ENCODE peak calls at places on chromosomes 3 and 15, in seven cellular contexts. S is fibroblast of mammary gland, Y is stomach, R is left ventricle myocardium inferior, J is A549, H is body of pancreas, F is GM23338. D is an unnamed sample.

GRCh38 chr3:177037241-177037640 is 160.0 kb downstream of the TBL1XR1 start:
- DNase-seq in H (no peak), Y (no peak), F (no peak), R (no peak), J (no peak), S (peak), D (no peak)

GRCh38 chr3:45773714-45774449 is 22.5 kb downstream of the SLC6A20 start:
- DNase-seq in H (no peak), F (no peak), S (no peak), J (no peak), Y (no peak), R (no peak), D (no peak)

GRCh38 chr3:134666885-134667284 is 16.1 kb upstream of the KY start:
- DNase-seq in F (no peak), H (no peak), J (no peak), Y (no peak), S (no peak), R (no peak), D (no peak)

GRCh38 chr15:35925634-35926380 is 379.8 kb upstream of the DPH6 start:
- DNase-seq in Y (no peak), J (no peak), R (no peak), S (peak), H (no peak), F (no peak), D (no peak)

GRCh38 chr3:46655271-46655670 is 38.2 kb downstream of the ALS2CL start:
- DNase-seq in H (no peak), Y (no peak), F (no peak), S (peak), R (no peak), J (no peak), D (no peak)

GRCh38 chr15:69537085-69537484 is 84.5 kb downstream of the RPLP1 start:
- DNase-seq in R (no peak), Y (no peak), F (peak), S (no peak), J (no peak), H (no peak), D (no peak)

GRCh38 chr3:141333796-141334626 is 34.3 kb upstream of the ZBTB38 start:
- DNase-seq in R (no peak), S (peak), J (no peak), Y (no peak), H (no peak), F (no peak), D (no peak)

GRCh38 chr15:60070838-60071493 is 66.9 kb downstream of the FOXB1 start:
- DNase-seq in J (peak), R (no peak), Y (no peak), S (peak), F (no peak), H (no peak), D (peak)

GRCh38 chr3:13687409-13687989 is 138.6 kb downstream of the FBLN2 start:
- DNase-seq in F (peak), H (no peak), S (no peak), Y (no peak), R (no peak), J (no peak), D (no peak)

GRCh38 chr3:31530039-31530983 is 2.4 kb upstream of the STT3B start:
- DNase-seq in F (no peak), J (no peak), H (no peak), R (no peak), Y (no peak), S (no peak), D (no peak)

GRCh38 chr3:192892981-192893827 is 24.5 kb downstream of the MB21D2 start:
- DNase-seq in J (peak), S (peak), Y (no peak), H (peak), F (peak), R (no peak), D (no peak)

GRCh38 chr3:143121240-143122088 is 1.9 kb downstream of the CHST2 start:
- DNase-seq in Y (peak), F (peak), J (peak), R (peak), S (peak), H (peak), D (no peak)

GRCh38 chr3:194148383-194148782 is 12.4 kb downstream of the HES1 start:
- DNase-seq in J (no peak), F (no peak), S (peak), R (no peak), Y (peak), H (no peak), D (no peak)

GRCh38 chr15:69592954-69593353 is 140.3 kb downstream of the RPLP1 start:
- DNase-seq in F (no peak), R (no peak), H (peak), J (peak), S (no peak), Y (no peak), D (peak)

GRCh38 chr3:194273396-194274310 is 77.5 kb downstream of the CPN2 start:
- DNase-seq in S (no peak), H (no peak), J (no peak), Y (no peak), R (no peak), F (no peak), D (no peak)

GRCh38 chr3:120181632-120182031 is 87.4 kb upstream of the GSK3B start:
- DNase-seq in S (no peak), R (no peak), J (no peak), Y (no peak), F (no peak), H (peak), D (no peak)

GRCh38 chr3:190853464-190853863 is 9.0 kb downstream of the GMNC start:
- DNase-seq in S (no peak), J (no peak), R (no peak), Y (no peak), F (no peak), H (no peak), D (no peak)

GRCh38 chr15:51904931-51905330 is 66.6 kb downstream of the LEO1 start:
- DNase-seq in H (no peak), Y (no peak), F (no peak), S (peak), J (no peak), R (no peak), D (no peak)

GRCh38 chr3:110808630-110809029 is 263.0 kb upstream of the NECTIN3 start:
- DNase-seq in F (no peak), R (no peak), S (no peak), Y (no peak), H (no peak), J (no peak), D (no peak)

GRCh38 chr3:123373535-123373987 is 75.3 kb downstream of the ADCY5 start:
- DNase-seq in S (no peak), Y (no peak), R (peak), J (no peak), H (no peak), F (no peak), D (no peak)

GRCh38 chr3:48403533-48404439 is 26.1 kb downstream of the PLXNB1 start:
- DNase-seq in Y (peak), S (no peak), F (no peak), R (no peak), H (no peak), J (no peak), D (no peak)

GRCh38 chr3:117997201-117998049 is 1037.2 kb downstream of the IGSF11 start:
- DNase-seq in R (peak), Y (peak), S (peak), H (peak), J (peak), F (peak), D (peak)

GRCh38 chr3:127473244-127474024 is 117.1 kb downstream of the TPRA1 start:
- DNase-seq in R (no peak), H (peak), F (peak), J (peak), S (no peak), Y (peak), D (no peak)

GRCh38 chr15:82122754-82123400 is 77.1 kb upstream of the MEX3B start:
- DNase-seq in F (no peak), H (no peak), R (no peak), S (peak), J (peak), Y (peak), D (no peak)

GRCh38 chr3:69084326-69084667 is 440 bp upstream of the ARL6IP5 start:
- DNase-seq in F (no peak), Y (peak), S (peak), R (no peak), J (no peak), H (peak), D (no peak)

GRCh38 chr15:49242820-49243219 is 72.8 kb downstream of the GALK2 start:
- DNase-seq in F (peak), H (no peak), Y (no peak), R (no peak), S (peak), J (no peak), D (no peak)

GRCh38 chr15:31508656-31509055 is 182.0 kb downstream of the KLF13 start:
- DNase-seq in S (no peak), F (no peak), H (no peak), Y (no peak), J (no peak), R (no peak), D (no peak)

GRCh38 chr15:90489944-90490343 is 39.8 kb upstream of the CRTC3 start:
- DNase-seq in R (no peak), Y (no peak), H (no peak), S (no peak), J (no peak), F (no peak), D (peak)

GRCh38 chr3:60246361-60246760 is 1004.9 kb downstream of the FHIT start:
- DNase-seq in S (no peak), H (no peak), F (no peak), J (no peak), Y (no peak), R (no peak), D (no peak)

DNA sequence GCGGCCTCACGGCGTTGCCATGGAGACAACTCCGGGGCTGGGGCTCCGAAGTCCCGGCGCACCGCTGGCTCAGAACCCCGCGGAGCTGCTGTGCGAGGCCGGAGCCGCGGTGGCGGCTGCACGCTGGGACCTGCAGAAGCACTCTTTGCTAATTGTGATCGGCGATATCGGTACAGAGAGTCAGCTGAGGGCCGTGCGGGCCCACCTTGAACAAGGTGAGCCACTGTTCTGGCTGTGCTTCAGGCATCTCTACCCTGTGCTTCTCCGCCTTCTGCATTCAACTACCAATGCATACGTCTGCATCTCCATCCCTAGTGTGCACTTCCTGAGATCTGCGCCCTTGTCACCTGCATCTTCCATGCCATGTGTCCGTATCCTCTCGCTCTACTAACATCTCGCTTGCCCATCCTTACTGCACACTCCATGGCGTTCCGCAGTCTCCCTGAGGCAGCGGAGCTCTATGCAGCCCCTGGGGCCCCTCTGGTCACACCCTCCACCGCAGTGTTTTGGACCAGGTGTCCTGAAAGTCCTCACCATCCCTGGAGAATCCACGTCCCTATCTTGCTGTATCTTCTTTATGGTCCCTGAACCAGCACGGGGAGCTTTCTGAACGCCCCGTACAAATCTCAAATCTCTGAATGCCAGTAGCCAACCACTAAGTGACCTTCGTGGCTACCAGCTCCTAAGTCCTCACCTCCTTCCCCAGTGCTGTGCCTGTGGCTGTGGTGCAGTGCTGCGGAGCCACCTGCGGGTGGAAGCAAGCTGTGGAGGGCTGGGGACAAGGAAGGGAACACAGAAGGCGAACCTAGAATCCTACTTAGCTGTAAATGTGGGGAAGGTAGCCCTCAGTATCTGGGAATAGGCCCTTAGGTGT is 6.2 kb upstream of the MAP1A start:
- DNase-seq in S (no peak), J (peak), Y (no peak), F (peak), H (peak), R (no peak), D (no peak)
- TF ChIP-seq CTCF in S (peak), J (peak), Y (peak), F (peak), H (no peak), R (peak), D (peak)

GRCh38 chr3:181687738-181688137 is 24.0 kb upstream of the SOX2 start:
- DNase-seq in F (no peak), R (no peak), J (no peak), H (no peak), Y (no peak), S (no peak), D (no peak)
- H3K4me3 ChIP-seq in F (no peak), R (no peak), J (no peak), H (no peak), Y (no peak), S (no peak), D (no peak)

GRCh38 chr15:55218068-55218467 is 21.3 kb upstream of the RSL24D1 start:
- DNase-seq in H (no peak), F (no peak), J (no peak), R (no peak), S (peak), Y (no peak), D (no peak)
- TF ChIP-seq CTCF in H (no peak), F (no peak), J (no peak), R (no peak), S (no peak), Y (no peak), D (no peak)

DNA sequence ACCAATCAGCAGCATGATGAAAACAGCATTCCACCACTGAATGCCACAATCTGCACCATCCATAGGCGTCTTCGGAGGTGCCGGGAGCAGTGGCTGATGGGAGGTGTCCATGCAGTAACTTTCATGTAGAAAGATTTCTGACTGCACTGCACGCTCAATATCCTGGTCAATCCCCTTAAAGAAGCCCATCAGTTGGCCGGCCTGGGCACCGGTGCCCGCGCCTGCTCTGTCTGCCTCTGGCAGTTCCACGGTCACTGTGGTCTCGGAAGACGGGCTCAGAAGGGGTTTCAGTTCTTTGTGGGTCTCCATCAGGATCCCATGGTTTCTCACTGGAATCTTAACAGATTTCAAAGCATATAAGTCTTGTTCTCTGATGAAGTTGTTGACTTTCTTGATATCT is 3.9 kb downstream of the LYSMD4 start:
- DNase-seq in F (no peak), R (no peak), Y (no peak), J (no peak), H (no peak), S (no peak), D (no peak)
- H3K4me3 ChIP-seq in F (no peak), R (no peak), Y (no peak), J (no peak), H (no peak), S (no peak), D (no peak)

GRCh38 chr3:145767909-145768308 is 393.1 kb downstream of the PLOD2 start:
- DNase-seq in J (no peak), H (no peak), S (peak), R (no peak), F (peak), Y (no peak), D (no peak)
- TF ChIP-seq CTCF in J (peak), H (no peak), S (peak), R (peak), F (no peak), Y (no peak), D (peak)

GRCh38 chr3:171460226-171461086 is at the start of gene TNIK:
- DNase-seq in J (peak), S (peak), H (peak), Y (peak), R (peak), F (peak), D (peak)

GRCh38 chr3:171458857-171459129 is 1.4 kb downstream of the TNIK start:
- DNase-seq in H (no peak), J (no peak), F (peak), Y (no peak), R (no peak), S (no peak), D (no peak)

GRCh38 chr3:171459942-171460225 is 321 bp downstream of the TNIK start:
- DNase-seq in R (no peak), S (peak), J (no peak), Y (no peak), F (no peak), H (no peak), D (no peak)

GRCh38 chr3:171458056-171458856 is 1.9 kb downstream of the TNIK start:
- DNase-seq in Y (peak), S (no peak), J (no peak), R (peak), H (peak), F (peak), D (no peak)

GRCh38 chr3:171459130-171459941 is 869 bp downstream of the TNIK start:
- DNase-seq in R (peak), H (peak), Y (peak), J (peak), F (peak), S (peak), D (no peak)
- H3K4me3 ChIP-seq in R (peak), H (peak), Y (peak), J (peak), F (peak), S (peak), D (peak)

D was measured in LNCaP clone FGC.